ENCODE peak calls at places on chromosomes 11 and 22, in ten cellular contexts. One of them, this sample, is unnamed.

GRCh38 chr22:27597703-27598444 is 203.7 kb downstream of the MN1 start:
- DNase-seq in H1: no peak
- DNase-seq in HepG2: no peak
- DNase-seq in GM12878: no peak
- DNase-seq in HCT116: peak; percentile 22
- DNase-seq in SK-N-SH: no peak
- DNase-seq in A549: peak; percentile 38
- DNase-seq in endothelial cell of umbilical vein: no peak
- DNase-seq in WTC11: no peak
- DNase-seq in K562: peak; percentile 35
- DNase-seq in this sample: peak; percentile 17

GRCh38 chr11:44693654-44694119 is 33.1 kb upstream of the TSPAN18 start:
- DNase-seq in HCT116: no peak
- DNase-seq in K562: no peak
- DNase-seq in SK-N-SH: peak; percentile 91
- DNase-seq in endothelial cell of umbilical vein: no peak
- DNase-seq in GM12878: no peak
- DNase-seq in WTC11: no peak
- DNase-seq in H1: no peak
- DNase-seq in A549: no peak
- DNase-seq in HepG2: no peak
- DNase-seq in this sample: no peak

GRCh38 chr22:38697055-38697980 is 3.4 kb downstream of the JOSD1 start:
- DNase-seq in K562: peak; percentile 73
- DNase-seq in endothelial cell of umbilical vein: peak; percentile 52
- DNase-seq in A549: no peak
- DNase-seq in WTC11: no peak
- DNase-seq in HCT116: no peak
- DNase-seq in HepG2: peak; percentile 64
- DNase-seq in SK-N-SH: no peak
- DNase-seq in GM12878: no peak
- DNase-seq in H1: no peak
- DNase-seq in this sample: no peak

GRCh38 chr22:27780161-27780575 is 21.4 kb downstream of the MN1 start:
- DNase-seq in HCT116: no peak
- DNase-seq in endothelial cell of umbilical vein: no peak
- DNase-seq in A549: no peak
- DNase-seq in SK-N-SH: no peak
- DNase-seq in WTC11: peak; percentile 51
- DNase-seq in HepG2: no peak
- DNase-seq in K562: no peak
- DNase-seq in GM12878: no peak
- DNase-seq in H1: no peak
- DNase-seq in this sample: no peak

GRCh38 chr22:31896472-31896871 is 47.9 kb upstream of the YWHAH start:
- DNase-seq in SK-N-SH: no peak
- DNase-seq in HCT116: no peak
- DNase-seq in endothelial cell of umbilical vein: no peak
- DNase-seq in H1: no peak
- DNase-seq in HepG2: no peak
- DNase-seq in A549: no peak
- DNase-seq in K562: peak; percentile 91
- DNase-seq in WTC11: no peak
- DNase-seq in GM12878: no peak
- DNase-seq in this sample: no peak

GRCh38 chr22:21862386-21863242 is 4.8 kb downstream of the MAPK1 start:
- DNase-seq in WTC11: no peak
- DNase-seq in HCT116: no peak
- DNase-seq in K562: peak; percentile 68
- DNase-seq in endothelial cell of umbilical vein: no peak
- DNase-seq in GM12878: no peak
- DNase-seq in SK-N-SH: no peak
- DNase-seq in HepG2: no peak
- DNase-seq in A549: no peak
- DNase-seq in H1: no peak
- DNase-seq in this sample: no peak

GRCh38 chr22:31604746-31605705 is 57.0 kb downstream of the PISD start:
- DNase-seq in SK-N-SH: no peak
- DNase-seq in K562: no peak
- DNase-seq in A549: no peak
- DNase-seq in endothelial cell of umbilical vein: no peak
- DNase-seq in GM12878: no peak
- DNase-seq in HCT116: no peak
- DNase-seq in H1: no peak
- DNase-seq in HepG2: peak; percentile 39
- DNase-seq in WTC11: no peak
- DNase-seq in this sample: peak; percentile 2

GRCh38 chr11:35157814-35158213 is 18.8 kb downstream of the CD44 start:
- DNase-seq in endothelial cell of umbilical vein: no peak
- DNase-seq in K562: no peak
- DNase-seq in A549: no peak
- DNase-seq in HCT116: no peak
- DNase-seq in H1: no peak
- DNase-seq in WTC11: no peak
- DNase-seq in HepG2: no peak
- DNase-seq in GM12878: no peak
- DNase-seq in SK-N-SH: no peak
- DNase-seq in this sample: no peak

GRCh38 chr11:44421090-44421675 is 111.2 kb upstream of the ALX4 start:
- DNase-seq in WTC11: no peak
- DNase-seq in HepG2: no peak
- DNase-seq in SK-N-SH: no peak
- DNase-seq in H1: no peak
- DNase-seq in K562: no peak
- DNase-seq in A549: no peak
- DNase-seq in HCT116: no peak
- DNase-seq in GM12878: no peak
- DNase-seq in endothelial cell of umbilical vein: no peak
- DNase-seq in this sample: no peak

GRCh38 chr22:39496131-39496838 is 5.8 kb upstream of the MIEF1 start:
- DNase-seq in HepG2: peak; percentile 74
- DNase-seq in SK-N-SH: peak; percentile 50
- DNase-seq in K562: peak; percentile 85
- DNase-seq in A549: peak; percentile 69
- DNase-seq in WTC11: peak; percentile 75
- DNase-seq in GM12878: no peak
- DNase-seq in HCT116: peak; percentile 56
- DNase-seq in H1: no peak
- DNase-seq in endothelial cell of umbilical vein: peak; percentile 60
- DNase-seq in this sample: peak; percentile 80

GRCh38 chr11:28606930-28607329 is 498.7 kb downstream of the METTL15 start:
- DNase-seq in K562: no peak
- DNase-seq in H1: no peak
- DNase-seq in GM12878: no peak
- DNase-seq in A549: no peak
- DNase-seq in WTC11: peak; percentile 28
- DNase-seq in HepG2: no peak
- DNase-seq in endothelial cell of umbilical vein: no peak
- DNase-seq in SK-N-SH: no peak
- DNase-seq in HCT116: no peak
- DNase-seq in this sample: peak; percentile 16

GRCh38 chr22:46657996-46658947 is 38.1 kb downstream of the GRAMD4 start:
- DNase-seq in GM12878: no peak
- DNase-seq in HepG2: no peak
- DNase-seq in A549: no peak
- DNase-seq in HCT116: no peak
- DNase-seq in endothelial cell of umbilical vein: no peak
- DNase-seq in H1: no peak
- DNase-seq in K562: no peak
- DNase-seq in SK-N-SH: no peak
- DNase-seq in WTC11: no peak
- DNase-seq in this sample: no peak

GRCh38 chr11:46607516-46607915 is 9.5 kb downstream of the HARBI1 start:
- DNase-seq in H1: no peak
- DNase-seq in HepG2: no peak
- DNase-seq in A549: no peak
- DNase-seq in GM12878: no peak
- DNase-seq in WTC11: no peak
- DNase-seq in HCT116: no peak
- DNase-seq in endothelial cell of umbilical vein: no peak
- DNase-seq in SK-N-SH: no peak
- DNase-seq in K562: no peak
- DNase-seq in this sample: no peak

GRCh38 chr11:47216141-47216798 is 1.5 kb downstream of the DDB2 start:
- DNase-seq in K562: peak; percentile 53
- DNase-seq in endothelial cell of umbilical vein: peak; percentile 91
- DNase-seq in SK-N-SH: peak; percentile 72
- DNase-seq in WTC11: no peak
- DNase-seq in HepG2: peak; percentile 74
- DNase-seq in HCT116: peak; percentile 45
- DNase-seq in GM12878: peak; percentile 30
- DNase-seq in A549: peak; percentile 62
- DNase-seq in H1: no peak
- DNase-seq in this sample: peak; percentile 61

GRCh38 chr22:35315855-35316745 is 16.4 kb downstream of the TOM1 start:
- DNase-seq in endothelial cell of umbilical vein: no peak
- DNase-seq in HCT116: no peak
- DNase-seq in WTC11: no peak
- DNase-seq in SK-N-SH: no peak
- DNase-seq in K562: no peak
- DNase-seq in A549: no peak
- DNase-seq in HepG2: no peak
- DNase-seq in GM12878: no peak
- DNase-seq in H1: no peak
- DNase-seq in this sample: no peak

GRCh38 chr11:74783241-74783871 is 34.7 kb downstream of the RNF169 start:
- DNase-seq in GM12878: peak; percentile 64
- DNase-seq in HepG2: no peak
- DNase-seq in SK-N-SH: no peak
- DNase-seq in H1: no peak
- DNase-seq in WTC11: no peak
- DNase-seq in HCT116: peak; percentile 8
- DNase-seq in A549: peak; percentile 18
- DNase-seq in endothelial cell of umbilical vein: peak; percentile 79
- DNase-seq in K562: no peak
- DNase-seq in this sample: peak; percentile 83

GRCh38 chr11:44634401-44635281 is 69.2 kb downstream of the CD82 start:
- DNase-seq in H1: no peak
- DNase-seq in HCT116: peak; percentile 10
- DNase-seq in SK-N-SH: peak; percentile 90
- DNase-seq in HepG2: no peak
- DNase-seq in GM12878: no peak
- DNase-seq in K562: peak; percentile 69
- DNase-seq in A549: peak; percentile 60
- DNase-seq in WTC11: peak; percentile 80
- DNase-seq in endothelial cell of umbilical vein: peak; percentile 75
- DNase-seq in this sample: peak; percentile 51

GRCh38 chr11:45155627-45156180 is 9.3 kb downstream of the PRDM11 start:
- DNase-seq in SK-N-SH: no peak
- DNase-seq in A549: no peak
- DNase-seq in GM12878: no peak
- DNase-seq in endothelial cell of umbilical vein: no peak
- DNase-seq in HepG2: no peak
- DNase-seq in H1: no peak
- DNase-seq in WTC11: no peak
- DNase-seq in K562: no peak
- DNase-seq in HCT116: no peak
- DNase-seq in this sample: no peak

GRCh38 chr11:112016088-112016764 is 9.0 kb upstream of the DLAT start:
- DNase-seq in endothelial cell of umbilical vein: no peak
- DNase-seq in A549: no peak
- DNase-seq in WTC11: no peak
- DNase-seq in SK-N-SH: no peak
- DNase-seq in GM12878: no peak
- DNase-seq in H1: no peak
- DNase-seq in HCT116: no peak
- DNase-seq in K562: no peak
- DNase-seq in HepG2: no peak
- DNase-seq in this sample: peak; percentile 80
- TF ChIP-seq MAX in endothelial cell of umbilical vein: no peak
- TF ChIP-seq MAX in A549: no peak
- TF ChIP-seq MAX in WTC11: no peak
- TF ChIP-seq MAX in SK-N-SH: no peak
- TF ChIP-seq MAX in GM12878: peak; percentile 48
- TF ChIP-seq MAX in H1: no peak
- TF ChIP-seq MAX in HCT116: no peak
- TF ChIP-seq MAX in K562: no peak
- TF ChIP-seq MAX in HepG2: no peak
- TF ChIP-seq MAX in this sample: peak; percentile 90

GRCh38 chr11:11346249-11346648 is 6.8 kb downstream of the CSNK2A3 start:
- DNase-seq in WTC11: no peak
- DNase-seq in HCT116: no peak
- DNase-seq in H1: no peak
- DNase-seq in SK-N-SH: no peak
- DNase-seq in GM12878: no peak
- DNase-seq in A549: no peak
- DNase-seq in K562: no peak
- DNase-seq in endothelial cell of umbilical vein: no peak
- DNase-seq in HepG2: no peak
- DNase-seq in this sample: no peak
- TF ChIP-seq MAX in WTC11: no peak
- TF ChIP-seq MAX in HCT116: no peak
- TF ChIP-seq MAX in H1: no peak
- TF ChIP-seq MAX in SK-N-SH: no peak
- TF ChIP-seq MAX in GM12878: no peak
- TF ChIP-seq MAX in A549: no peak
- TF ChIP-seq MAX in K562: no peak
- TF ChIP-seq MAX in endothelial cell of umbilical vein: no peak
- TF ChIP-seq MAX in HepG2: no peak
- TF ChIP-seq MAX in this sample: no peak

DNA sequence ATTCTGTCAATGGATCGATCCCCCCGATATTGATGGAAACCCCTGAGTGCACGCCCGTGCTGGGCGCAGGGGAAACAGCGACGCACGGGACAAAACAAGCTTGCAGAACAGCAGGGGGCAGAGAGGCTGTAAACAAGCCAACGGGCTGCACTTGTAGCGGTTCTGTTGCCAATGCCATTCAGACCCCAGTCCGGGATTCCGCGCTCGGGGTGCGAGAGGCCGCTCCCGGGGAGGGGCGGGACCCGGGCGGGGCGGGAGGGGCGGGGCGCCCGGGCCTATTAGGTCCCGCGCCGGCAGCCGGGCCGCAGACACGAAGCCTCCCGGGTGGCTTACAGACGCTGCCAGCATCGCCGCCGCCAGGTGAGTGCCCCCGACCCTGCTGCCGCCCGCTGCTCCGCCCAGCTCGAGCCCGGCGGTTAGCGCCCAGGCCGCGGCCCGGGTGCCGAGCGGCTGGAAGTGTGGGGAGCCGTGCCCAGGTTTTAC is at the start of gene BIK:
- DNase-seq in WTC11: peak; percentile 74
- DNase-seq in GM12878: no peak
- DNase-seq in H1: no peak
- DNase-seq in endothelial cell of umbilical vein: peak; percentile 47
- DNase-seq in K562: peak; percentile 33
- DNase-seq in HCT116: no peak
- DNase-seq in A549: peak; percentile 41
- DNase-seq in SK-N-SH: peak; percentile 74
- DNase-seq in HepG2: peak; percentile 51
- DNase-seq in this sample: peak; percentile 81
- TF ChIP-seq MAX in WTC11: no peak
- TF ChIP-seq MAX in GM12878: no peak
- TF ChIP-seq MAX in H1: peak; percentile 41
- TF ChIP-seq MAX in endothelial cell of umbilical vein: no peak
- TF ChIP-seq MAX in K562: no peak
- TF ChIP-seq MAX in HCT116: peak; percentile 49
- TF ChIP-seq MAX in A549: no peak
- TF ChIP-seq MAX in SK-N-SH: no peak
- TF ChIP-seq MAX in HepG2: no peak
- TF ChIP-seq MAX in this sample: no peak

DNA sequence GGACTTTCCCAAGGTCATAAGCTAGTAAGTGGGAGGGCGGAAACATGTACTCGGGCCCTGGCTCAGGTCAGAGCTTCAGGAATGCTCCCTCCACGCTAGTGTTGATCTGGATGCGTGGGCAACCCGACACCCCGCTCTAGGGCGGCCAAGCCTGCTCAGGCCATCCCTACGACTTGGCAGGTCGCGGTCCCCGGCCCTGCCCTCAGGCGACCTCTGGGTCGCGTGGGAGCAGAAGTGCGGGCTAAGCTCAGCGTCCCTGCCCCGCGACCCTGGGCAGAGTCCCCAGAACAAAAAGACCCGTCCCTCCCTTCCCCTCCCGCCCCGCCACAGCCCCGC is 781 bp upstream of the TEF start:
- DNase-seq in endothelial cell of umbilical vein: peak; percentile 62
- DNase-seq in WTC11: no peak
- DNase-seq in GM12878: no peak
- DNase-seq in HCT116: peak; percentile 67
- DNase-seq in A549: peak; percentile 48
- DNase-seq in H1: no peak
- DNase-seq in K562: peak; percentile 80
- DNase-seq in SK-N-SH: no peak
- DNase-seq in HepG2: peak; percentile 83
- DNase-seq in this sample: no peak
- TF ChIP-seq MAX in endothelial cell of umbilical vein: no peak
- TF ChIP-seq MAX in WTC11: peak; percentile 7
- TF ChIP-seq MAX in GM12878: no peak
- TF ChIP-seq MAX in HCT116: no peak
- TF ChIP-seq MAX in A549: no peak
- TF ChIP-seq MAX in H1: no peak
- TF ChIP-seq MAX in K562: no peak
- TF ChIP-seq MAX in SK-N-SH: no peak
- TF ChIP-seq MAX in HepG2: no peak
- TF ChIP-seq MAX in this sample: no peak